ENCODE peak calls at places on chromosomes 6 and 20, in six cellular contexts. D is MCF 10A, K is Peyer's patch, I is pancreas, L is GM12878, M is fibroblast of lung. B is an unnamed sample.

GRCh38 chr6:113147544-113147943 is 709.6 kb upstream of the MARCKS start:
- DNase-seq in D (no peak), K (no peak), I (no peak), L (no peak), M (peak; percentile 85), B (no peak)

GRCh38 chr6:157157228-157157627 is 166.1 kb downstream of the TMEM242 start:
- DNase-seq in D (no peak), K (no peak), I (no peak), L (no peak), M (no peak), B (no peak)

GRCh38 chr6:41162687-41163418 is at the start of gene TREM2:
- DNase-seq in D (peak; percentile 20), K (no peak), I (no peak), L (no peak), M (no peak), B (no peak)

GRCh38 chr6:3278691-3279090 is 19.9 kb downstream of the PSMG4 start:
- DNase-seq in D (no peak), K (no peak), I (no peak), L (no peak), M (no peak), B (peak; percentile 53)

GRCh38 chr20:16801919-16802651 is 53.9 kb downstream of the OTOR start:
- DNase-seq in D (peak; percentile 61), K (peak; percentile 31), I (peak; percentile 66), L (peak; percentile 8), M (peak; percentile 58), B (no peak)

GRCh38 chr6:9405369-9405768 is 970.0 kb upstream of the SLC35B3 start:
- DNase-seq in D (peak; percentile 79), K (no peak), I (no peak), L (no peak), M (peak; percentile 70), B (no peak)

GRCh38 chr6:15017251-15017650 is 228.6 kb upstream of the JARID2 start:
- DNase-seq in D (no peak), K (no peak), I (no peak), L (no peak), M (no peak), B (no peak)

GRCh38 chr20:32976746-32977145 is 27.5 kb downstream of the SUN5 start:
- DNase-seq in D (no peak), K (no peak), I (no peak), L (no peak), M (no peak), B (no peak)

GRCh38 chr6:70094156-70094555 is 208.7 kb downstream of the COL9A1 start:
- DNase-seq in D (no peak), K (no peak), I (no peak), L (no peak), M (no peak), B (no peak)

GRCh38 chr20:62481441-62482135 is 5.8 kb upstream of the GATA5 start:
- DNase-seq in D (no peak), K (no peak), I (no peak), L (no peak), M (no peak), B (no peak)

GRCh38 chr20:2851086-2851485 is 10.5 kb downstream of the VPS16 start:
- DNase-seq in D (no peak), K (no peak), I (no peak), L (no peak), M (no peak), B (peak; percentile 47)

GRCh38 chr20:41956316-41957050 is 338.3 kb upstream of the CHD6 start:
- DNase-seq in D (no peak), K (no peak), I (no peak), L (no peak), M (no peak), B (no peak)

GRCh38 chr6:70668499-70668812 is 773 bp downstream of the SMAP1 start:
- DNase-seq in D (peak; percentile 50), K (no peak), I (no peak), L (no peak), M (no peak), B (no peak)

GRCh38 chr6:89252902-89253301 is 35.7 kb upstream of the GABRR1 start:
- DNase-seq in D (no peak), K (no peak), I (no peak), L (no peak), M (no peak), B (no peak)

GRCh38 chr6:12342664-12343063 is 52.5 kb downstream of the EDN1 start:
- DNase-seq in D (no peak), K (no peak), I (no peak), L (no peak), M (no peak), B (no peak)

GRCh38 chr6:54697423-54697822 is 149.1 kb upstream of the FAM83B start:
- DNase-seq in D (peak; percentile 32), K (no peak), I (no peak), L (no peak), M (peak; percentile 59), B (no peak)

GRCh38 chr20:23644159-23644558 is 6.4 kb upstream of the CST3 start:
- DNase-seq in D (no peak), K (no peak), I (no peak), L (no peak), M (no peak), B (no peak)

GRCh38 chr6:39377530-39377929 is 55.0 kb upstream of the KCNK16 start:
- DNase-seq in D (peak; percentile 73), K (no peak), I (no peak), L (no peak), M (peak; percentile 81), B (no peak)

GRCh38 chr6:158751842-158752424 is 67.2 kb downstream of the EZR start:
- DNase-seq in D (no peak), K (peak; percentile 10), I (no peak), L (no peak), M (no peak), B (no peak)

DNA sequence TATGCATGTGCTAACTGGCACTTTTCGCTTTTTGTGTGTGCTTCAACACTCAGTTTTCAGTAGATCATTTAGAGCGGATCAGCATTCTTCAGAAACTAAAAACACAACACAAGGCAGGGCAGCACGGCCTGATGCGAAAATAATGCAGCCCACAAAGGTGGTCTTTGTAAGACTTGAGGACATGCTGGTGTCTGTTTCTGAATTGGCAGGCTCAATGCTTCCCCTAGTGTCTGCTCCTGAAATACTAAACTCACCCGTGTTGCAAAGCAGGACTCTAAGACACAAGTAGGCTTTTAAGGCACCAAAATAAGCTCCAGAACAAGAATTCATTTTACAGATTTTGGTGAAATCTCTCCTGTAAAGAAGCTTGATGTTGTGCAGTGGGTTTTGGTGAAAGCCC is 676.5 kb downstream of the TENT5A start:
- DNase-seq in D (peak; percentile 17), K (no peak), I (no peak), L (no peak), M (peak; percentile 8), B (no peak)
- TF ChIP-seq CTCF in D (peak; percentile 19), K (no peak), I (no peak), L (peak; percentile 23), M (peak; percentile 49), B (peak; percentile 74)

DNA sequence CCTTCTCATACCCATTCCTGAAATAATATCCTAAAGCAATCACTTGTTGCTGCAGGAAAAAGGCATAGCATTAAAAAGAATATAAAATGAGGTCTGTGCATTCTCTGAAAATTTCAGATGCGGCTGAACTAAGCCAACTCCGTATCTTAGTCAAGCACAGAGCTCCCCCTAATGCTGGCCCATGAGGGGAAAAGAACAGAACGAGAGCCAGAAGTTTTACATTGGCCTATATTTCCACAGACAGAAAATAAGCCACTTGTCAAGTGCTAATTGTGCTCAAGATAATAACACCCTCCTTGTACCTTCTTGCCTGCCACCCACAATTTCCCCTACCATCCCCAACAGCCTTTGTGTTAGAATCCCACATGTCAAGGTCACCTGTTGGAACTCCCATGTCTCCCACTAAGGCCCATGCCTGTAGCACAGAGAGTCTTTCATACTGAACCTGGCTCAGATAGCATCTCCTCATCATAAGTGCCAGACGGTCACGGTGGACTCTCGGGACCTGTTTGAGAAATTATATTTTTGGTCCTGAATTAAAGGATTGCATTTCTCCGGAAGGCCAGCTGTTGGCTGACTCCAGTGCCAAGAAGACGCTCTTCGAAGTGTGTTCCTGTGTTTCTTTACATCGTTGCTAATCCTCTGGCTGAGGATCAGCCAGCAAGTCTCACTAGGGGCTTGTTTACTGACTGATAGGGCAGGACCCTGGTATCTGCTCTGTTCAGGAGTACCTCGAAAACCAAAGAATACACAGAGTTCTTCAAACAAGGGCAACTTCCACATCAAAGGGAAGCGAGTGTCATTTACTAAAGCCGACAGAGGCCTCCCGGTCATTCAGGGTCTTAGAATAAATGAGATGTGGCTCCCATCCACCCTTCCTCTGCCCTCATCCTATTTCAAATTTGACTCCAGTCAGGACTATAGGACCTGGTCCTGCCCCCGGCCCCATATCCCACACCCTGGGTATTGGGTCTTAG is 183.4 kb upstream of the FBXL4 start:
- DNase-seq in D (no peak), K (no peak), I (peak; percentile 25), L (no peak), M (no peak), B (no peak)
- TF ChIP-seq CTCF in D (no peak), K (no peak), I (no peak), L (no peak), M (no peak), B (peak; percentile 17)

DNA sequence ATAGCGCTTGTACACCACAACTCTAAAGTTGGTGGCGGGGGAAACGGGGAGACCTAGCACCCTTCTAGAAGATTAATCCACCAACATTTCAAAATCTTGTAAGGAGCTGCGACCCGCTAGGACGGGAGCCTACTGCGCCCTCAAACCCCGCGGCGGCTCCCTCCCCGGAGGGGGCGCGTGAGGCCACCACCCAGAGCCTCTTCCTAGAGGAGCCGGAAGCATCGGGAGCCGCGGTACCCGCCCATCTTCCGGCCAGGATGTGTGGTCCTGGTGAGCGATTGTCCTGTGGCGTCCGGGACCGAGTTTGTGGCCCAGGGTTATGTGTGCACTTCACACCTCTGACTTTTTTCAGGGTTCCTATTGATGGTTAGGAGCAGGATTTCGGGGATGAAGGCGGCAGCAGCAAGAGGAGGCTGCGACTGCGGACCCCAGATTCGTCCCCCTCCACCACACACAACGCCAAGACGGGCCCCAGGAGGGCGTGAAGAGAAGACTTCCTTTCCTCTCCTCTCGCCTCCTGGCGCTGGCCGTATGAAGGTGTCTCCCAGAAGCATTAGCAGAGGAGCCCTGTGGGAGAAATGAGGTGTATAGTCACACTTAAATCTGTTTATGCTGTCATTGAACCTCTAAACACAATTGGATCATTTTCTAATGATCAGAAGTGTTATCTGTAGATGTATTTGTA is 10.7 kb downstream of the ZNF165 start:
- DNase-seq in D (no peak), K (no peak), I (no peak), L (no peak), M (peak; percentile 22), B (no peak)
- TF ChIP-seq CTCF in D (no peak), K (no peak), I (no peak), L (no peak), M (no peak), B (no peak)

DNA sequence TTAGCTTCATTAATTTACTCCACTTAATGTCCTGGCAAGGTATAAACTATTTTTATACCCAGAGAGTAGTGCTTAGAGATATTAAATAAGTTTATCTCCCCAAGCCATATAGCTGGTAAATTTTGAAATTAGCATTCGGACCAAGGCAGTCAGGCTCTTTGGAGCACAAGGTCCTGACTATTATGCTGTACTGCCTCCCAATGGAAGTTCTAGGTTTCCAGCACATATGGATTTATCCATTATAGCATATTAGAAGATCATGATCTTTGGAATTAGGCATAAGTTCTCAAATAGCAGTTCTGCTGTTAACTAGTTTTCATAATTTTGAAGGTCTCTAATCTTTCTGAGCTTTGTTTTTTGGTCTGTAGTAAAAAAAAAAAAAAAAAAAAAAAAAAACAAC is 835.3 kb upstream of the EPHA7 start:
- DNase-seq in D (peak; percentile 14), K (no peak), I (no peak), L (no peak), M (peak; percentile 39), B (no peak)
- TF ChIP-seq CTCF in D (peak; percentile 16), K (peak; percentile 61), I (no peak), L (no peak), M (no peak), B (peak; percentile 84)